ENCODE peak calls at places on chromosomes 4 and X, in nine cellular contexts. One of them, this sample, is unnamed. For H3K36me3, the result is how much of the 10 kb centered on the place peaks cover.

GRCh38 chr4:14184265-14184664 is 556.7 kb upstream of the BOD1L1 start:
- DNase-seq in transverse colon: no peak
- DNase-seq in body of pancreas: peak
- DNase-seq in upper lobe of left lung: no peak
- DNase-seq in IMR-90: peak
- DNase-seq in right lobe of liver: no peak
- DNase-seq in breast epithelium: no peak
- DNase-seq in sigmoid colon: peak
- DNase-seq in heart left ventricle: peak
- DNase-seq in this sample: no peak

GRCh38 chrX:108396188-108396885 is 41.9 kb downstream of the COL4A6 start:
- DNase-seq in heart left ventricle: no peak
- DNase-seq in transverse colon: no peak
- DNase-seq in right lobe of liver: no peak
- DNase-seq in body of pancreas: no peak
- DNase-seq in IMR-90: peak
- DNase-seq in breast epithelium: peak
- DNase-seq in upper lobe of left lung: no peak
- DNase-seq in sigmoid colon: no peak
- DNase-seq in this sample: no peak

GRCh38 chrX:42664706-42665105 is 113.3 kb downstream of the PPP1R2C start:
- DNase-seq in body of pancreas: no peak
- DNase-seq in breast epithelium: no peak
- DNase-seq in sigmoid colon: no peak
- DNase-seq in right lobe of liver: no peak
- DNase-seq in transverse colon: no peak
- DNase-seq in heart left ventricle: no peak
- DNase-seq in upper lobe of left lung: no peak
- DNase-seq in IMR-90: no peak
- DNase-seq in this sample: no peak

GRCh38 chr4:173698557-173699262 is 168.7 kb upstream of the HAND2 start:
- DNase-seq in sigmoid colon: no peak
- DNase-seq in transverse colon: no peak
- DNase-seq in heart left ventricle: peak
- DNase-seq in breast epithelium: no peak
- DNase-seq in body of pancreas: no peak
- DNase-seq in right lobe of liver: peak
- DNase-seq in upper lobe of left lung: peak
- DNase-seq in IMR-90: no peak
- DNase-seq in this sample: no peak

GRCh38 chr4:114136067-114136466 is 156.6 kb upstream of the ARSJ start:
- DNase-seq in transverse colon: no peak
- DNase-seq in body of pancreas: no peak
- DNase-seq in breast epithelium: no peak
- DNase-seq in IMR-90: peak
- DNase-seq in sigmoid colon: no peak
- DNase-seq in upper lobe of left lung: no peak
- DNase-seq in right lobe of liver: no peak
- DNase-seq in heart left ventricle: no peak
- DNase-seq in this sample: no peak

GRCh38 chr4:20418865-20419451 is 167.3 kb downstream of the SLIT2 start:
- DNase-seq in right lobe of liver: no peak
- DNase-seq in breast epithelium: no peak
- DNase-seq in sigmoid colon: no peak
- DNase-seq in IMR-90: peak
- DNase-seq in transverse colon: no peak
- DNase-seq in heart left ventricle: no peak
- DNase-seq in body of pancreas: no peak
- DNase-seq in upper lobe of left lung: no peak
- DNase-seq in this sample: no peak

GRCh38 chrX:40169193-40170086 is 71.7 kb upstream of the BCOR start:
- DNase-seq in body of pancreas: peak
- DNase-seq in breast epithelium: no peak
- DNase-seq in sigmoid colon: peak
- DNase-seq in upper lobe of left lung: peak
- DNase-seq in IMR-90: peak
- DNase-seq in heart left ventricle: no peak
- DNase-seq in transverse colon: peak
- DNase-seq in right lobe of liver: peak
- DNase-seq in this sample: peak

GRCh38 chrX:121851033-121851432 is 803.6 kb downstream of the GLUD2 start:
- DNase-seq in upper lobe of left lung: no peak
- DNase-seq in IMR-90: no peak
- DNase-seq in body of pancreas: no peak
- DNase-seq in sigmoid colon: no peak
- DNase-seq in transverse colon: no peak
- DNase-seq in right lobe of liver: no peak
- DNase-seq in heart left ventricle: no peak
- DNase-seq in breast epithelium: no peak
- DNase-seq in this sample: no peak

GRCh38 chr4:88600129-88600849 is 8.0 kb downstream of the HERC3 start:
- DNase-seq in transverse colon: no peak
- DNase-seq in body of pancreas: no peak
- DNase-seq in right lobe of liver: no peak
- DNase-seq in heart left ventricle: no peak
- DNase-seq in breast epithelium: no peak
- DNase-seq in IMR-90: peak
- DNase-seq in sigmoid colon: no peak
- DNase-seq in upper lobe of left lung: no peak
- DNase-seq in this sample: no peak

GRCh38 chr4:67393699-67394281 is 151.5 kb downstream of the CENPC start:
- DNase-seq in upper lobe of left lung: no peak
- DNase-seq in body of pancreas: peak
- DNase-seq in sigmoid colon: no peak
- DNase-seq in right lobe of liver: no peak
- DNase-seq in breast epithelium: no peak
- DNase-seq in transverse colon: no peak
- DNase-seq in IMR-90: peak
- DNase-seq in heart left ventricle: no peak
- DNase-seq in this sample: no peak

GRCh38 chr4:127500242-127500641 is 132.5 kb upstream of the INTU start:
- DNase-seq in IMR-90: no peak
- DNase-seq in right lobe of liver: no peak
- DNase-seq in sigmoid colon: no peak
- DNase-seq in body of pancreas: no peak
- DNase-seq in upper lobe of left lung: no peak
- DNase-seq in heart left ventricle: no peak
- DNase-seq in breast epithelium: no peak
- DNase-seq in transverse colon: no peak
- DNase-seq in this sample: no peak

GRCh38 chr4:122716825-122717448 is 15.6 kb upstream of the BBS12 start:
- DNase-seq in body of pancreas: peak
- DNase-seq in transverse colon: peak
- DNase-seq in breast epithelium: peak
- DNase-seq in sigmoid colon: peak
- DNase-seq in heart left ventricle: peak
- DNase-seq in upper lobe of left lung: no peak
- DNase-seq in IMR-90: peak
- DNase-seq in right lobe of liver: peak
- DNase-seq in this sample: no peak

GRCh38 chr4:1674682-1675081 is 9.4 kb downstream of the FAM53A start:
- DNase-seq in sigmoid colon: no peak
- DNase-seq in body of pancreas: no peak
- DNase-seq in IMR-90: peak
- DNase-seq in upper lobe of left lung: no peak
- DNase-seq in heart left ventricle: no peak
- DNase-seq in breast epithelium: no peak
- DNase-seq in transverse colon: no peak
- DNase-seq in right lobe of liver: no peak
- DNase-seq in this sample: no peak

GRCh38 chr4:73964862-73965611 is 16.8 kb downstream of the PF4 start:
- DNase-seq in heart left ventricle: no peak
- DNase-seq in breast epithelium: no peak
- DNase-seq in IMR-90: no peak
- DNase-seq in body of pancreas: peak
- DNase-seq in sigmoid colon: no peak
- DNase-seq in upper lobe of left lung: no peak
- DNase-seq in right lobe of liver: no peak
- DNase-seq in transverse colon: no peak
- DNase-seq in this sample: no peak
- TF ChIP-seq CTCF in heart left ventricle: no peak
- TF ChIP-seq CTCF in breast epithelium: no peak
- TF ChIP-seq CTCF in IMR-90: peak
- TF ChIP-seq CTCF in body of pancreas: peak
- TF ChIP-seq CTCF in sigmoid colon: no peak
- TF ChIP-seq CTCF in upper lobe of left lung: peak
- TF ChIP-seq CTCF in right lobe of liver: peak
- TF ChIP-seq CTCF in transverse colon: no peak
- TF ChIP-seq CTCF in this sample: no peak

DNA sequence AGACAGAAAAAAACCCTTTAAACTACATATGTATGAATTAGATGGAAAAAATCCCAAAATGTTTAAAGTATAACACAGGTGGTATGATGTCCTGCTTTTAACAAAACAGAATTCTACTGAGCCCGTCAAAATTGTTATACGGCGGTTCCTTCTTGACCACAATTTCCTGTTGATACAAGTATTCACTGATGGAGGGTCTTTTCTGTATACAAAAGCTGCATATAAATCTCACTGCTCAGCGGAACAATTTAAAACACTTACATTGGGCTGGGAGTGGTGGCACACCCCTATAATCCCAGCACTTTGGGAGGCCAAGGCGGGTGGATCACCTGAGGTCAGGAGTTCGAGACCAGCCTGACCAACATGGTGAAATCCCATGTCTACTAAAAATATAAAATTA is 62.4 kb downstream of the RPS6KA3 start:
- DNase-seq in upper lobe of left lung: no peak
- DNase-seq in breast epithelium: no peak
- DNase-seq in IMR-90: no peak
- DNase-seq in heart left ventricle: no peak
- DNase-seq in sigmoid colon: no peak
- DNase-seq in body of pancreas: no peak
- DNase-seq in transverse colon: no peak
- DNase-seq in right lobe of liver: no peak
- DNase-seq in this sample: no peak
- H3K36me3 ChIP-seq in upper lobe of left lung: under half
- H3K36me3 ChIP-seq in breast epithelium: under half
- H3K36me3 ChIP-seq in IMR-90: under half
- H3K36me3 ChIP-seq in heart left ventricle: under half
- H3K36me3 ChIP-seq in sigmoid colon: under half
- H3K36me3 ChIP-seq in body of pancreas: under half
- H3K36me3 ChIP-seq in transverse colon: under half
- H3K36me3 ChIP-seq in right lobe of liver: under half
- H3K36me3 ChIP-seq in this sample: under half

GRCh38 chrX:53681661-53682060 is 4.9 kb downstream of the HUWE1 start:
- DNase-seq in breast epithelium: no peak
- DNase-seq in heart left ventricle: no peak
- DNase-seq in upper lobe of left lung: no peak
- DNase-seq in body of pancreas: no peak
- DNase-seq in transverse colon: no peak
- DNase-seq in sigmoid colon: no peak
- DNase-seq in right lobe of liver: no peak
- DNase-seq in IMR-90: peak
- DNase-seq in this sample: no peak

GRCh38 chrX:53685711-53686110 is 808 bp downstream of the HUWE1 start:
- DNase-seq in transverse colon: no peak
- DNase-seq in breast epithelium: no peak
- DNase-seq in body of pancreas: no peak
- DNase-seq in right lobe of liver: no peak
- DNase-seq in sigmoid colon: no peak
- DNase-seq in heart left ventricle: no peak
- DNase-seq in IMR-90: peak
- DNase-seq in upper lobe of left lung: no peak
- DNase-seq in this sample: no peak

GRCh38 chrX:53682885-53683555 is 3.5 kb downstream of the HUWE1 start:
- DNase-seq in breast epithelium: no peak
- DNase-seq in transverse colon: peak
- DNase-seq in body of pancreas: peak
- DNase-seq in upper lobe of left lung: no peak
- DNase-seq in IMR-90: peak
- DNase-seq in heart left ventricle: peak
- DNase-seq in sigmoid colon: peak
- DNase-seq in right lobe of liver: no peak
- DNase-seq in this sample: no peak

GRCh38 chrX:53684415-53685192 is 1.9 kb downstream of the HUWE1 start:
- DNase-seq in IMR-90: no peak
- DNase-seq in breast epithelium: no peak
- DNase-seq in sigmoid colon: no peak
- DNase-seq in right lobe of liver: no peak
- DNase-seq in transverse colon: no peak
- DNase-seq in body of pancreas: no peak
- DNase-seq in upper lobe of left lung: peak
- DNase-seq in heart left ventricle: no peak
- DNase-seq in this sample: no peak

DNA sequence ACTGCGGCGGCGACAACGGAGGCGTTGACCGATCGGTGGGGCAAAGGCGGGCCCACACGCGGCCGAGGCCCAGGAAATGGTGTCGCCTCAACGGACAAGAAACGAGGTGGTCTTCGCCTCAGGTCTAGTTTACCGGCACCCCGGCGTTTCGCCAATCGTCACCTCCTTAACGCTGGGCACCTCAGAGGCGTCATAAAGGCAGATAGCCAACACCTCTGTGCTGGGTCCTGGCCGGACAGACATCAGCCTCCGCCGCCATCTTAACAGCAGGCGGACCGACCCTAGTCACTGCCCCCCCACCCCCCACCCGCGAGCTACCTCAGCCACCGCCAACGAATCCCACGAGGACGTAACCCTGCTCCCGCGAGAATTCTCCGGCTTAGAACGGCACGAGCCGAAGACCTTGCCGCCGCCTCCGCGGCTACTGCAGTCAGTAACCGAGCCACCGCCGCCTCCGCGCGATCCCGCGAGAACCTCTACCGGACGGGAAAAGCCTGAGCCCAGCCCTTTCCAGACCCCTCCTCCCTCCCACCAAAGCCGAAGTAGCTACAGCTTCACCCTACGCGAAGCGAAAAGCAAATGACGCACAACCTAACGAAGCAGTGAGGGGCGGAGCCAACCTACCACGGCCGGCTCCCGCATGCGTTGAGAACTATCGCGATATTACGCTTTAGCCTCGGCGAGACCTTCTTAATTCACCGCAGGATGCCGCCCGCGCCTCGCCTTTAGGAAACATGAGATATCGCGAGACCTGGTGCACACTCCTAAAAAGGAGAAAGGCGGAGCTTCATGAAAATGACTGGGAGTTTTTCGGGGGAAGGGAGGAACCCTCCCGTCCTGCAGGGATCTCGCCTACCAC is 2.7 kb downstream of the HUWE1 start:
- DNase-seq in transverse colon: peak
- DNase-seq in heart left ventricle: peak
- DNase-seq in upper lobe of left lung: peak
- DNase-seq in sigmoid colon: peak
- DNase-seq in body of pancreas: peak
- DNase-seq in right lobe of liver: peak
- DNase-seq in IMR-90: peak
- DNase-seq in breast epithelium: peak
- DNase-seq in this sample: peak
- TF ChIP-seq POLR2A in transverse colon: peak
- TF ChIP-seq POLR2A in heart left ventricle: no peak
- TF ChIP-seq POLR2A in upper lobe of left lung: peak
- TF ChIP-seq POLR2A in sigmoid colon: peak
- TF ChIP-seq POLR2A in body of pancreas: peak
- TF ChIP-seq POLR2A in right lobe of liver: peak
- TF ChIP-seq POLR2A in IMR-90: peak
- TF ChIP-seq POLR2A in breast epithelium: peak
- TF ChIP-seq POLR2A in this sample: no peak

DNA sequence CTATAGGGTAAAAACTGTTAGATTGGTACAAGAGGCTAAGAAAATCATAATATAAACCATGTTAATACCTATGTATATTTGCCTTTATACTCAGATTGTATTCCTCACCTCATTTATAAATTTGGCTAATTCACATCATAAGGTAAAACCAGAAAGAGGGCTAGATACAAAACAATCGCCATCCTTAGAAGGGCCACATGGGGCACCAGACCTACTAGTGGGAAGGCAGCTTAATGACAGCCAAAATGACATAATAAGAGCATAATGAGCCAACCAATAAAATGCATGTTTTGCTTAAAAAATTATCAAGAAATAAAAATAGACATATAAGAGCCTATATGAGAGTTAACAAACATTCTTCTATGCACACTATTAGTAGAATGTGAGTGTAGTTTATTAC is 107.3 kb upstream of the PRDX4 start:
- DNase-seq in IMR-90: no peak
- DNase-seq in breast epithelium: no peak
- DNase-seq in heart left ventricle: no peak
- DNase-seq in body of pancreas: no peak
- DNase-seq in sigmoid colon: no peak
- DNase-seq in upper lobe of left lung: no peak
- DNase-seq in transverse colon: no peak
- DNase-seq in right lobe of liver: no peak
- DNase-seq in this sample: no peak
- TF ChIP-seq CTCF in IMR-90: no peak
- TF ChIP-seq CTCF in breast epithelium: no peak
- TF ChIP-seq CTCF in heart left ventricle: no peak
- TF ChIP-seq CTCF in body of pancreas: no peak
- TF ChIP-seq CTCF in sigmoid colon: no peak
- TF ChIP-seq CTCF in upper lobe of left lung: no peak
- TF ChIP-seq CTCF in transverse colon: no peak
- TF ChIP-seq CTCF in right lobe of liver: no peak
- TF ChIP-seq CTCF in this sample: no peak

This sample was measured in esophagus squamous epithelium.